ENCODE peak calls at places on chromosomes 7 and 10, in six cellular contexts. One of them, this sample, is unnamed. For H3K9me3, the result is how much of the 10 kb centered on the place peaks cover.

GRCh38 chr7:194996-195829 is 2.8 kb downstream of the FAM20C start:
- DNase-seq in A549: no peak
- DNase-seq in neuronal stem cell: no peak
- DNase-seq in psoas muscle: no peak
- DNase-seq in GM23248: peak
- DNase-seq in IMR-90: peak
- DNase-seq in this sample: no peak

GRCh38 chr7:19009241-19009935 is 108.0 kb downstream of the TWIST1 start:
- DNase-seq in A549: no peak
- DNase-seq in neuronal stem cell: no peak
- DNase-seq in psoas muscle: no peak
- DNase-seq in GM23248: peak
- DNase-seq in IMR-90: peak
- DNase-seq in this sample: no peak

GRCh38 chr7:42232275-42232674 is 4.7 kb downstream of the GLI3 start:
- DNase-seq in A549: no peak
- DNase-seq in neuronal stem cell: no peak
- DNase-seq in psoas muscle: peak
- DNase-seq in GM23248: peak
- DNase-seq in IMR-90: peak
- DNase-seq in this sample: no peak

GRCh38 chr10:70492786-70493659 is 14.5 kb downstream of the PALD1 start:
- DNase-seq in A549: no peak
- DNase-seq in neuronal stem cell: no peak
- DNase-seq in psoas muscle: no peak
- DNase-seq in GM23248: peak
- DNase-seq in IMR-90: peak
- DNase-seq in this sample: no peak

GRCh38 chr10:30098624-30099023 is 39.2 kb upstream of the JCAD start:
- DNase-seq in A549: no peak
- DNase-seq in neuronal stem cell: no peak
- DNase-seq in psoas muscle: no peak
- DNase-seq in GM23248: peak
- DNase-seq in IMR-90: peak
- DNase-seq in this sample: no peak

GRCh38 chr7:30800785-30801252 is 29.6 kb downstream of the MINDY4 start:
- DNase-seq in A549: peak
- DNase-seq in neuronal stem cell: peak
- DNase-seq in psoas muscle: peak
- DNase-seq in GM23248: peak
- DNase-seq in IMR-90: peak
- DNase-seq in this sample: no peak

GRCh38 chr7:41134242-41134872 is 568.5 kb downstream of the INHBA start:
- DNase-seq in A549: no peak
- DNase-seq in neuronal stem cell: no peak
- DNase-seq in psoas muscle: no peak
- DNase-seq in GM23248: peak
- DNase-seq in IMR-90: peak
- DNase-seq in this sample: no peak

GRCh38 chr10:33414841-33415240 is 80.4 kb upstream of the NRP1 start:
- DNase-seq in A549: no peak
- DNase-seq in neuronal stem cell: no peak
- DNase-seq in psoas muscle: no peak
- DNase-seq in GM23248: no peak
- DNase-seq in IMR-90: peak
- DNase-seq in this sample: no peak

GRCh38 chr10:115141254-115141653 is 48.1 kb downstream of the ATRNL1 start:
- DNase-seq in A549: no peak
- DNase-seq in neuronal stem cell: no peak
- DNase-seq in psoas muscle: no peak
- DNase-seq in GM23248: peak
- DNase-seq in IMR-90: peak
- DNase-seq in this sample: no peak

GRCh38 chr7:13850185-13850752 is 139.2 kb downstream of the ETV1 start:
- DNase-seq in A549: no peak
- DNase-seq in neuronal stem cell: no peak
- DNase-seq in psoas muscle: no peak
- DNase-seq in GM23248: peak
- DNase-seq in IMR-90: peak
- DNase-seq in this sample: peak

GRCh38 chr7:43729924-43730248 is 563 bp upstream of the COA1 start:
- DNase-seq in A549: no peak
- DNase-seq in neuronal stem cell: no peak
- DNase-seq in psoas muscle: no peak
- DNase-seq in GM23248: no peak
- DNase-seq in IMR-90: no peak
- DNase-seq in this sample: no peak

GRCh38 chr10:7971949-7972348 is 82.5 kb upstream of the GATA3 start:
- DNase-seq in A549: no peak
- DNase-seq in neuronal stem cell: no peak
- DNase-seq in psoas muscle: no peak
- DNase-seq in GM23248: no peak
- DNase-seq in IMR-90: no peak
- DNase-seq in this sample: no peak

GRCh38 chr10:133616371-133617130 is 10.0 kb downstream of the FRG2B start:
- DNase-seq in A549: no peak
- DNase-seq in neuronal stem cell: no peak
- DNase-seq in psoas muscle: no peak
- DNase-seq in GM23248: no peak
- DNase-seq in IMR-90: no peak
- DNase-seq in this sample: no peak

GRCh38 chr7:130910949-130911944 is 177.2 kb upstream of the KLF14 start:
- DNase-seq in A549: no peak
- DNase-seq in neuronal stem cell: no peak
- DNase-seq in psoas muscle: no peak
- DNase-seq in GM23248: peak
- DNase-seq in IMR-90: peak
- DNase-seq in this sample: no peak

GRCh38 chr10:95247200-95247880 is 43.5 kb downstream of the PDLIM1 start:
- DNase-seq in A549: no peak
- DNase-seq in neuronal stem cell: no peak
- DNase-seq in psoas muscle: no peak
- DNase-seq in GM23248: peak
- DNase-seq in IMR-90: peak
- DNase-seq in this sample: no peak

GRCh38 chr10:76052798-76053473 is 621.5 kb downstream of the LRMDA start:
- DNase-seq in A549: no peak
- DNase-seq in neuronal stem cell: no peak
- DNase-seq in psoas muscle: no peak
- DNase-seq in GM23248: no peak
- DNase-seq in IMR-90: no peak
- DNase-seq in this sample: no peak

DNA sequence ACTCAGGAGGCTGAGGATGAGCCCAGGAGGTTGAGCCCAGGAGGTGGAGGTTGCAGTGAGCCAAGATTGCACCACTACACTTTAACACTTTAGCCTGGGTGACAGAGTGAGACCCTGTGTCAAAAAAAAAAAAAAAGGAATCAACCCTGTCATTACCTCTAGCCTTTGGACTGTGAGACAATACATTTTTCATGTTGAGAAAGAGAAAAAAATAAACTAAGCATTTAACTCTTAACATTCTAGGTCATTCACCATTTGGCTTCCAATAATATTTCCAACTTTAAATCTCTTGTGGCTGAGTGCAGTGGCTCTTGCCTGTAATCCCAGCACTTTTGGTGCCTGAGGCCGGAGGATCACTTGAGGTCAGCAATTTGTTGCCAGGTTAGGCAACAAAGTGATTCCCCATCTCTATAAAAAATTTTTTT is 41.9 kb upstream of the TPST1 start:
- DNase-seq in A549: no peak
- DNase-seq in neuronal stem cell: no peak
- DNase-seq in psoas muscle: peak
- DNase-seq in GM23248: no peak
- DNase-seq in IMR-90: no peak
- DNase-seq in this sample: no peak
- H3K4me3 ChIP-seq in A549: no peak
- H3K4me3 ChIP-seq in neuronal stem cell: no peak
- H3K4me3 ChIP-seq in psoas muscle: no peak
- H3K4me3 ChIP-seq in GM23248: no peak
- H3K4me3 ChIP-seq in IMR-90: no peak
- H3K4me3 ChIP-seq in this sample: no peak

DNA sequence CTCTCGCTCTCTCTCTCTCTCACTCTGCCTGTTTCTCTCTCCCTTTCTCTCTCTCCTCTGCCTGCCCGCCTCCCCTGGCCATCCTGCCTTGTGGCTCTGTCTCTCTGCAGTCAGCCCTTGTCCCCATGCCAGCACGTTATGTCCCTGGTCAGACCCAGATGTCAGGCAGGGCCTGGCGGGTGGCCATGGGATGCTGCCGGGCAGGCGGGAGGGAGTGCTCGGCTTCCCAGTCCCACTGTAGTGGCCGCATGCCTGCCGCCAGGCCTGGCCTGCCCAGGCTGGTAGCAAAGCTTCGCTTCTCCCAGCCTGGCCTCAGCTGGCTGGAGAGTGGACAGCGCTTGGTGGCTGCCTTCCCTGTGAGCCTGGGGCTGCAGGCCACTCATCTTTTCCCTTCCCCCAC is 121.5 kb upstream of the ZNF716 start:
- DNase-seq in A549: no peak
- DNase-seq in neuronal stem cell: no peak
- DNase-seq in psoas muscle: peak
- DNase-seq in GM23248: no peak
- DNase-seq in IMR-90: no peak
- DNase-seq in this sample: no peak
- H3K9me3 ChIP-seq in A549: under half
- H3K9me3 ChIP-seq in neuronal stem cell: under half
- H3K9me3 ChIP-seq in psoas muscle: under half
- H3K9me3 ChIP-seq in GM23248: under half
- H3K9me3 ChIP-seq in IMR-90: under half
- H3K9me3 ChIP-seq in this sample: under half

DNA sequence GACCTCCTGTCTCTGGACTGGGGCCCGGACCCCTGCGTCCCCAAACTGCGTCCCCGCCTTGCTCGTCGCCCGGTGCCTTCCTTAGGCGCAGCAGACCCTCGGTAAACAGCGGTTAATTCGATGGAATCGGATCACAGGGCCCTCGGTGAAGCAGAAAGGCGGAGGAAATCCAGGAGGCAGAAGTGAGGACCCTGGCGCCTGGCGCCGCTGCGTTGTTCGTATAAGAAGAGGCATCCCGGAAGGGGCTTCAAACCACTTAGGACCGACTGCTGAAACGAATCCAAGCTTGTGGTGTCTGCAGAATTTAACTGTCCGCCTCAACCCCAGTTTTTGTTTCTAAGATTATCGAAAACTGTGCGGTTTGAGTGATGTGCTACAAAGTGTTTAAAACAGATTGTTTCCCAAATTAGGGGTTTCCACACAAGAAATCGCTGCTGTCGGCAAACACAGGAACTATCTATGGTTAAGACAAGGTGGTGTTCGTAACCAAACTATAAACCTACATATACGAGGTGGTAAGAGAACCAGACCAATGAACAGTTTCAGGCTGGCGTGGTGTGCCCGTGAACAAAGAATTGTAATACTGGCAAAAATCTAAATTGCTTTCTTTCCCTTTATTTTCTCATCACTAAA is 760 bp upstream of the DGKI start:
- DNase-seq in A549: no peak
- DNase-seq in neuronal stem cell: no peak
- DNase-seq in psoas muscle: no peak
- DNase-seq in GM23248: peak
- DNase-seq in IMR-90: no peak
- DNase-seq in this sample: no peak
- H3K4me3 ChIP-seq in A549: no peak
- H3K4me3 ChIP-seq in neuronal stem cell: peak
- H3K4me3 ChIP-seq in psoas muscle: peak
- H3K4me3 ChIP-seq in GM23248: peak
- H3K4me3 ChIP-seq in IMR-90: no peak
- H3K4me3 ChIP-seq in this sample: no peak

DNA sequence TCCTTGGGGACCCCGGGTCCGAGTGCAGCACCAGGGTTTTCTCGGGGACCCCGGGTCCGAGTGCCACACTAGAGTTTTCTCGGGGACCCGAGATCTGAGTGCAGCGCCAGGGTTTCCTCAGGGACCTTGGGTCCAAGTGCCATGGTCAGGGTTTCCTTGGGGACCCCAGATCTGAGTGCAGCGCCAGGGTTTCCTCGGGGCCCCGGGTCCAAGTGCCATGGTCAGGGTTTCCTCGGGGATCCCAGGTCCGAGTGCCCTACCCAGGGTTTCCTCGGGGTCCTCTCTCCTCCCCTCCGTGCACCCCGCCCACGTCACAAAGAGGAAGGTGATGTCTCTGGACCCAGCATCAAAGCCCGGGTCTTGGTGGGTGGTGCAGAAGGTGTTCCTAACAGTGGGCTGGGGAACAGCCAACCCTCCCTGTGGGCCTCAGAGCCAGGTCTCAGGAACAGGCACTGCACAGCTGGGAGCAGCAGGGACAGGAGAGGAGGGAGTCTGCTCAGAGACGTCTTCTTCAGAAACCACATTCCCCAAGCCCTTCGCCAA is 540.6 kb downstream of the DNAJB6 start:
- DNase-seq in A549: no peak
- DNase-seq in neuronal stem cell: no peak
- DNase-seq in psoas muscle: no peak
- DNase-seq in GM23248: no peak
- DNase-seq in IMR-90: no peak
- DNase-seq in this sample: no peak
- H3K9me3 ChIP-seq in A549: under half
- H3K9me3 ChIP-seq in neuronal stem cell: under half
- H3K9me3 ChIP-seq in psoas muscle: under half
- H3K9me3 ChIP-seq in GM23248: under half
- H3K9me3 ChIP-seq in IMR-90: under half
- H3K9me3 ChIP-seq in this sample: under half

GRCh38 chr7:47326220-47326619 is 255.7 kb downstream of the TNS3 start:
- DNase-seq in A549: no peak
- DNase-seq in neuronal stem cell: no peak
- DNase-seq in psoas muscle: no peak
- DNase-seq in GM23248: peak
- DNase-seq in IMR-90: peak
- DNase-seq in this sample: no peak
- H3K4me3 ChIP-seq in A549: no peak
- H3K4me3 ChIP-seq in neuronal stem cell: no peak
- H3K4me3 ChIP-seq in psoas muscle: no peak
- H3K4me3 ChIP-seq in GM23248: no peak
- H3K4me3 ChIP-seq in IMR-90: no peak
- H3K4me3 ChIP-seq in this sample: no peak

GRCh38 chr10:31132681-31133239 is 101.1 kb upstream of the ZNF438 start:
- DNase-seq in A549: no peak
- DNase-seq in neuronal stem cell: no peak
- DNase-seq in psoas muscle: no peak
- DNase-seq in GM23248: no peak
- DNase-seq in IMR-90: no peak
- DNase-seq in this sample: no peak

GRCh38 chr10:31126593-31126992 is 94.9 kb upstream of the ZNF438 start:
- DNase-seq in A549: no peak
- DNase-seq in neuronal stem cell: no peak
- DNase-seq in psoas muscle: no peak
- DNase-seq in GM23248: no peak
- DNase-seq in IMR-90: peak
- DNase-seq in this sample: no peak

GRCh38 chr10:31129261-31129660 is 97.6 kb upstream of the ZNF438 start:
- DNase-seq in A549: no peak
- DNase-seq in neuronal stem cell: no peak
- DNase-seq in psoas muscle: peak
- DNase-seq in GM23248: peak
- DNase-seq in IMR-90: peak
- DNase-seq in this sample: no peak

GRCh38 chr10:31133251-31133627 is 101.6 kb upstream of the ZNF438 start:
- DNase-seq in A549: no peak
- DNase-seq in neuronal stem cell: peak
- DNase-seq in psoas muscle: no peak
- DNase-seq in GM23248: no peak
- DNase-seq in IMR-90: no peak
- DNase-seq in this sample: no peak

GRCh38 chr10:31129880-31130405 is 98.3 kb upstream of the ZNF438 start:
- DNase-seq in A549: no peak
- DNase-seq in neuronal stem cell: no peak
- DNase-seq in psoas muscle: no peak
- DNase-seq in GM23248: no peak
- DNase-seq in IMR-90: no peak
- DNase-seq in this sample: no peak
- H3K9me3 ChIP-seq in A549: under half
- H3K9me3 ChIP-seq in neuronal stem cell: under half
- H3K9me3 ChIP-seq in psoas muscle: under half
- H3K9me3 ChIP-seq in GM23248: under half
- H3K9me3 ChIP-seq in IMR-90: under half
- H3K9me3 ChIP-seq in this sample: under half

This sample was measured in CD4-positive, alpha-beta memory T cell.